ENCODE peak calls at places on chromosomes 6 and 20, in seven cellular contexts. G is SJSA1, C is adrenal gland, X is IMR-90, D is mammary epithelial cell, H is gastrocnemius medialis, T is endodermal cell. S is an unnamed sample. For H3K4me1, the result is how much of the 10 kb centered on the place peaks cover.

GRCh38 chr6:110547266-110547964 is 71.0 kb upstream of the SLC22A16 start:
- DNase-seq in G (peak), C (no peak), X (peak), D (peak), H (no peak), T (no peak), S (no peak)

GRCh38 chr20:57508831-57509230 is 16.1 kb downstream of the CTCFL start:
- DNase-seq in G (no peak), C (no peak), X (no peak), D (no peak), H (no peak), T (no peak), S (no peak)

GRCh38 chr6:107730683-107731314 is 93.3 kb downstream of the SCML4 start:
- DNase-seq in G (no peak), C (no peak), X (no peak), D (no peak), H (no peak), T (peak), S (no peak)

GRCh38 chr20:53582574-53583351 is 10.9 kb downstream of the ZNF217 start:
- DNase-seq in G (peak), C (no peak), X (peak), D (peak), H (peak), T (peak), S (no peak)

GRCh38 chr6:110357696-110358535 is at the start of gene METTL24:
- DNase-seq in G (no peak), C (peak), X (no peak), D (no peak), H (no peak), T (peak), S (no peak)

GRCh38 chr6:10855233-10855632 is 16.9 kb upstream of the MAK start:
- DNase-seq in G (no peak), C (no peak), X (no peak), D (no peak), H (no peak), T (no peak), S (no peak)

GRCh38 chr6:33744001-33744848 is 2.5 kb downstream of the IP6K3 start:
- DNase-seq in G (peak), C (peak), X (peak), D (peak), H (peak), T (peak), S (peak)

GRCh38 chr6:26155066-26155925 is 68.1 kb downstream of the HFE start:
- DNase-seq in G (peak), C (no peak), X (no peak), D (peak), H (peak), T (peak), S (peak)

GRCh38 chr6:110214338-110214737 is 34.1 kb downstream of the CDC40 start:
- DNase-seq in G (no peak), C (no peak), X (no peak), D (no peak), H (no peak), T (no peak), S (no peak)

GRCh38 chr6:45714795-45715507 is 300.7 kb downstream of the CLIC5 start:
- DNase-seq in G (peak), C (peak), X (peak), D (peak), H (peak), T (peak), S (no peak)

GRCh38 chr6:20630136-20630535 is 95.9 kb downstream of the CDKAL1 start:
- DNase-seq in G (no peak), C (no peak), X (no peak), D (no peak), H (no peak), T (peak), S (no peak)

GRCh38 chr6:3997144-3997770 is 81.7 kb downstream of the FAM217A start:
- DNase-seq in G (no peak), C (no peak), X (peak), D (peak), H (no peak), T (no peak), S (no peak)

GRCh38 chr6:95248501-95248900 is 328.8 kb upstream of the MANEA start:
- DNase-seq in G (no peak), C (no peak), X (peak), D (no peak), H (no peak), T (no peak), S (no peak)

DNA sequence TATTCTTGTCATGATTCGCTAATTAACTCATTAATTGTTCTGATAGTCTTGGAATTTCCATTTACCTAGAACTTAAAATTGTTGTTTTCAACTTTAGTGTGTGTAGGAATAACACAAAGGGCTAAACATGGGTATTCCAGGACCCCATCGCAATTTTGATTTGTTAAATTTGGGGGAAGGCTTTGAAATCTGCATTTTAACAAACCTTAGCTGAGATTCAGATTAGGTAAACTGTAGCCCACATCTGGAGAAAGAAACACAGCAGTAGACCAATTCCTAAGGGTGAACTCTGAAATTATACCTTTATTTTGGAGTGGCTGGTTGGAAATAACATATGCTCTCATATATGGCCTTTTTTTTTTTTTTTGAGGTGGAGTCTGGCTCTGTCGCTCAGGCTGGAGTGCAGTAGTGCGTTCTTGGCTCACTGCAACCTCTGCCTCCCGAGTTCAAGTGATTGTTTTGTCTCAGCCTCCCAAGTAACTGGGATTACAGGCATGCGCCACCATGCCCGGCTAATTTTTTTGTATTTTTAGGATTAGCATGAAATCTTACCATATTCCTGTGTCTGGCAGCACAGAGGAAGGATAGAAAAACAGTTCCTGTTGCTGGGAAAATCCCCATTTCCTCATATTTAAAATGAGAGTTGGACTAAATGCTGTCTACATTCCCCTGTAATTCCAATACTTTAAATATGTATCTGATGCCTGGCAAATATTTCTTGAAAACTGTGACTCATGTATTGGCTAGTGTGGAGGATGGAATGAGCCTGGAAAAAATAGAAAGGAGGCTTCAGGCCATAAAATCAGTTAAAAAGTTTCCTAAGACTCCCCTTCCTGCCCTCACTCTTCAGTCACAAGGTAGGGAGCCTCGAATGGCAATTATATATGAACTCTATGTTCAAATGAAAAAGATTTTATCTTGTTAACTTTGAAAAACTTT is 96.7 kb upstream of the FAM184A start:
- DNase-seq in G (no peak), C (no peak), X (peak), D (no peak), H (no peak), T (no peak), S (no peak)
- H3K4me1 ChIP-seq in G (under half), C (under half), X (under half), D (under half), H (under half), T (under half), S (under half)

DNA sequence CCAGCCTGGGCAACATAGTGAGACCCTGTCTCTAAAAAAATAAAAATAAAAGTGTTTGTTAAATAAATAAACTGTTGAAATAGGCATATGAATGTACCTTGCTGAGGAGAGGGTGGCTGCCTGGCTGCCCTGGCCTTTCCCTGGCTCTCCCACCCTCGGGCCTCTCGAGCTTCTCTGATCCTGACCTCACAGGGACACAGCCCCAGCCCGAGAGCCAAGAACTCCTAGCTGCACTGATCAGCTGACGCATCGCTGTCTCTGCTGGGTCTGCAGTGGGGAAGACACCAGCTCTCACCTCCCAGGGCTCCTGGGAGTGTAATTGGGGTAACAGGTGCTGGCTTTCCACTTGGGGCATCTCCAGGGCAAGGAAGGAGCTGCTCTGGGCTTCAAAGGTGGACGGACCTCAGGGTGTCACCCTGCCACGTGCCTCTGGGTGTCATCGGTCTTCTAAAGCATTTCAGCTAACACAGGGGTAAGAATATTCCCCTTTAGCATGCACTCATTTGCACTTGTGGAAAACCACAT is 6.9 kb downstream of the TCF15 start:
- DNase-seq in G (no peak), C (no peak), X (no peak), D (no peak), H (no peak), T (no peak), S (peak)
- H3K27ac ChIP-seq in G (no peak), C (no peak), X (no peak), D (no peak), H (peak), T (no peak), S (peak)

DNA sequence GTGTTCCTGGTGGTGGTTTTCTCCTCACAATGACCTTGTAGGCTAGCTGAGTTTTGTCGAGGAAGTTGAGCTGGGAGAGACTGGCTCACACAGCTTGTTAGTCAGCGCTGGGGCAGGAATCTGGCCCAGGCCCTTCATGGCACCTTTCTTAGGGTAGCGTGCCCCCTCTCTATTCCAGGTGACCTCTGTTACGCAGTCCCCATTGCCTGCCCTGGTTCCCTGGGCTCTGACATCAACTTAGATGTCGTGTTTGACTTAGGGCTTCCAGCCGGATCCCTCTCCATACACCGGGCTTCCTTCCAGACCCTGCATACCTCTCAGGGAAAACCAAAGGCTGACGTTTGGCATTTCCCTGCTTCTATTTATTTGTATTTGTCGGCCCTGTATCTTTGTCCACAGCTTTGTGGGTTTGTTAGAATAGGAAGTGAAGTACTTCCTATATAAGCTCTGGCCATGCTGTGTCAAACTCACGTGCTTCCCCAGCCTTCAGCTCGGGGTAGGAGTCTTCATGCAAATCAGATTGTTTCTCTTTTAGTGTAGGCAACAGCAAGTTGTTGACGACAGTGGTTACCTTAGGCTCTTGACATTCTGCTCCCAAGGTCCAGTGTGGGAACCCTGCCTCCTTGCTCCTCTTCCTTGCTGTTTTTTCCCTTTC is 12.8 kb downstream of the IGF2R start:
- DNase-seq in G (peak), C (peak), X (peak), D (no peak), H (no peak), T (no peak), S (no peak)
- H3K4me1 ChIP-seq in G (half or more), C (half or more), X (under half), D (under half), H (half or more), T (under half), S (half or more)

DNA sequence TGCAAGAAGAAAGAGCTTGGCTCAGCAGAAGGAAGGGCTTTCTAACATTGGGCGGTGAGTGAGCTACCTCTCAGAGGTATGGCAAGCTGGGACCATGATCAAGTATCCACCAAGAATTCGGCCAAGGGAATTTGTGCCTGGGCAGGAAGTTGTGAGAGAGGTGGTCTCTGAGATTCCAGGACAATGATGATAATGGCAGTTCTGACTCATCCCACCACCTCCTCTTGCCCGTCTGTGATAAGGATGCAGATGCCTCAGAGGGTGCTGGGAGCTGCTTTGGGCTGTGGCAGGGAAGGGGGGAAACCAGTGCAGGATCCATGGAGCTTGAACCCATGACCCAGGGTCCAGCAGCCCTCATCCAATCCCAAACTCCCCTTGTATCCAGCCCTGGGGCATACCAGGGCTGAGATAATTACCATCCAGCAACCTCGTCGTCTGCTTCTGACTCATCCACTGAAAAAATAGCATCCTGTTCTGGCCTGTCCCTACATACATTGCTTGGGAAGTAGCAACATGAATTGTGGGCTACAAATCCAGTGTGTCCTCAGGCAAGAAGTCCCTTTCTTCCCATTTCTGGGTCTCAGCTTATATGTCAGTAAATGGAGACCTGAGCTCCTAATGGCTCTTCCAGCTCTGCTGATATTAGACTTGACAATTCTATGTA is 5.9 kb downstream of the TGM6 start:
- DNase-seq in G (peak), C (no peak), X (peak), D (peak), H (no peak), T (peak), S (no peak)
- H3K27ac ChIP-seq in G (peak), C (no peak), X (no peak), D (peak), H (no peak), T (no peak), S (no peak)

DNA sequence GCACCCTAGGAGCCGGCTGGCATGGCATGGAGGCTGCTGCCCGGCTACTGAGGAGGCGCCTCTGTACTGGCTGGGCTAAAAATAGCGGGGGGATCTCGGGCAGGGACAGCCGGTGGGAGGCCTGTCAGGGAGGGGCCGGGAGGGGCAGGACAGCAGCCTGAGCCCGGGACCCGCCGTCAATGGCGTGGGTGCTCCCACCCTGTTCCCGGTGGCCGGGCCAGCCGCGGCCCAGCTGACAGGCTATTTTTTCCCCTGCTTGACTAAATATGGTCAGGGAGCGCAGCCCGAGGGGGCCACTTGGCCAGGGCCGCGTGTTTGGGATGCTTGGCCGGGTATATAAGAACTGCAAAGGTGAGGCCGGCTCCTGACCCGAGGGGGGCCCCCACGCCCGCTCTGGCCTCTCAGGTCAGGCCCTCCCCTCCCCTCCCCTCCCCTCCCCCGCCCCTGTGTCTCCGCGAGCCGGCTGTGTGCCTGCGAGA is 74.3 kb upstream of the GATA5 start:
- DNase-seq in G (no peak), C (no peak), X (no peak), D (no peak), H (peak), T (peak), S (peak)
- H3K4me1 ChIP-seq in G (under half), C (under half), X (under half), D (under half), H (under half), T (under half), S (under half)

GRCh38 chr20:36860811-36861624 is 14.9 kb upstream of the TLDC2 start:
- DNase-seq in G (no peak), C (peak), X (no peak), D (no peak), H (no peak), T (no peak), S (no peak)
- H3K27ac ChIP-seq in G (peak), C (peak), X (peak), D (peak), H (peak), T (no peak), S (peak)